ENCODE peak calls at places on chromosomes 7 and 10, in five cellular contexts. J is pancreas, P is epithelial cell of esophagus, D is fibroblast of the aortic adventitia, W is RWPE2. F is an unnamed sample.

GRCh38 chr7:122676466-122676865 is 22.5 kb downstream of the RNF133 start:
- DNase-seq in P (no peak), D (no peak), J (no peak), W (no peak), F (no peak)

GRCh38 chr7:33590902-33591301 is 314.4 kb upstream of the BMPER start:
- DNase-seq in D (peak), J (no peak), P (peak), W (no peak), F (no peak)

GRCh38 chr10:89342219-89342966 is 14.6 kb downstream of the IFIT3 start:
- DNase-seq in P (peak), W (no peak), D (peak), J (no peak), F (no peak)

GRCh38 chr7:147249956-147250355 is 1133.4 kb downstream of the CNTNAP2 start:
- DNase-seq in J (no peak), D (no peak), W (no peak), P (no peak), F (no peak)

GRCh38 chr10:11658801-11659368 is 47.4 kb upstream of the USP6NL start:
- DNase-seq in P (peak), J (no peak), D (no peak), W (peak), F (peak)

GRCh38 chr10:47326306-47326926 is 4.2 kb downstream of the GDF2 start:
- DNase-seq in W (peak), D (no peak), J (no peak), P (no peak), F (peak)

GRCh38 chr7:102286237-102287081 is at the start of gene SH2B2:
- DNase-seq in W (no peak), D (peak), J (peak), P (peak), F (peak)

GRCh38 chr7:154338709-154339108 is 286.5 kb downstream of the DPP6 start:
- DNase-seq in W (no peak), J (no peak), P (no peak), D (no peak), F (no peak)

GRCh38 chr7:3112499-3113134 is 69.0 kb upstream of the CARD11 start:
- DNase-seq in W (peak), D (no peak), P (no peak), J (no peak), F (no peak)

GRCh38 chr7:108488902-108489538 is 32.8 kb upstream of the NRCAM start:
- DNase-seq in J (no peak), P (no peak), W (no peak), D (peak), F (no peak)

GRCh38 chr7:65371468-65371867 is 2.2 kb upstream of the ZNF92 start:
- DNase-seq in J (peak), W (no peak), P (no peak), D (peak), F (no peak)

GRCh38 chr7:105202561-105203130 is 186.1 kb downstream of the SRPK2 start:
- DNase-seq in J (no peak), D (no peak), W (no peak), P (no peak), F (no peak)

GRCh38 chr7:138649506-138649905 is 51.7 kb downstream of the SVOPL start:
- DNase-seq in P (peak), W (no peak), J (no peak), D (no peak), F (no peak)

GRCh38 chr10:60960913-60961312 is 16.9 kb upstream of the RHOBTB1 start:
- DNase-seq in W (no peak), D (no peak), P (no peak), J (no peak), F (no peak)

GRCh38 chr7:47357863-47358262 is 224.0 kb downstream of the TNS3 start:
- DNase-seq in D (no peak), P (no peak), W (no peak), J (no peak), F (peak)

GRCh38 chr10:71265618-71266146 is 53.3 kb downstream of the UNC5B start:
- DNase-seq in W (no peak), J (no peak), D (no peak), P (no peak), F (no peak)

GRCh38 chr7:41855798-41856197 is 152.9 kb upstream of the INHBA start:
- DNase-seq in J (no peak), W (no peak), D (peak), P (peak), F (no peak)

GRCh38 chr10:4229106-4229505 is 444.1 kb upstream of the KLF6 start:
- DNase-seq in W (no peak), P (no peak), D (no peak), J (no peak), F (no peak)

GRCh38 chr7:116200963-116201362 is 9.4 kb upstream of the TES start:
- DNase-seq in P (no peak), D (no peak), W (no peak), J (no peak), F (no peak)

GRCh38 chr10:127649642-127650041 is 87.3 kb upstream of the FOXI2 start:
- DNase-seq in W (no peak), P (peak), D (no peak), J (no peak), F (no peak)
- TF ChIP-seq CTCF in W (no peak), P (no peak), D (no peak), J (no peak), F (no peak)

GRCh38 chr7:17233643-17234397 is 64.6 kb upstream of the AHR start:
- DNase-seq in D (no peak), J (no peak), W (no peak), P (no peak), F (no peak)
- H3K4me3 ChIP-seq in D (no peak), J (no peak), W (no peak), P (no peak), F (no peak)

GRCh38 chr10:80598951-80599350 is 61.2 kb downstream of the SH2D4B start:
- DNase-seq in W (no peak), J (no peak), P (no peak), D (no peak), F (no peak)

GRCh38 chr10:80598084-80598798 is 60.5 kb downstream of the SH2D4B start:
- DNase-seq in W (no peak), J (no peak), D (no peak), P (no peak), F (no peak)

GRCh38 chr10:80599424-80599847 is 61.7 kb downstream of the SH2D4B start:
- DNase-seq in W (no peak), D (peak), J (no peak), P (peak), F (peak)

GRCh38 chr10:80600251-80600650 is 62.5 kb downstream of the SH2D4B start:
- DNase-seq in P (no peak), W (no peak), J (no peak), D (no peak), F (no peak)

DNA sequence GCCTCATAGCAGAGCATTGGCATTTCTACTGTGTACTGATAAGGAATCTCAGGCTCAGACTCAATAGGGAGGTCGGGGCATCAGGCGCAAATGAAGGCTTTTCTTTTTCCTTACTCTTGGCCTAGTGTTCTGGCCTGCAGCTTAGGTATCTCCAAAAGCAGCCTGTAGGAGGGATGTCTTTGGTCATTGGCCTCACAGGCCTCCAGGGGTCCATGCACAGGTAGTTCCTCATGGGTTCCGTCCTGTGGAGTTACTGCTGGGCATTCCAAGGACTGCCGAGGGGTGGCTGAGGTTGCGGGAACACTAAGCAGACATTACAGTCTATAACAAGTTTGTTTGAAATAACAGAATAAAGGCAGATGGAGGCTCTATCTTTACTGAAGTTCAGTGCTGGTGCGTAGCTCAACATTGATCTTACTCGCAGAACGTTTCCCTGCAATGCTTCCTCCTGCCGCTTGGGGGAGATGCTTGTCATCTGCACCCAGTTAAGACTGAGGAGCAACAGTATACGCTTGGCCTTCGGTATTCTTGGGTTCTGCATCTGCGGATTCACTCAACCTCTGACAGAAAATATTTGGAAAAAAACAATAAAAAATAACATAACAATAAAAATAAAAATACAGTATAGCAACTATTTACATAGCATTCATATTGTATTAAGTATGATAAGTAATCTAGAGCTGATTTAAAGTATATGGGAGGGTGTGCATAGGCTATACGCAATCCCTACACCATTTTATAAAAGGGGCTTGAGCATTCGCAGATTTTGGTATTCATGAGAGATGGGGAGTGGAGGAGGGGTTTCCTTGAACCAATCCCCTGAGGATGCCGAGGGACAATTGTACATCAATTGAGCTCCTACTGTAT is 58.9 kb downstream of the SH2D4B start:
- DNase-seq in P (peak), D (peak), J (no peak), W (no peak), F (peak)
- TF ChIP-seq CTCF in P (peak), D (peak), J (peak), W (peak), F (peak)

GRCh38 chr10:66999762-67000161 is 73.9 kb downstream of the LRRTM3 start:
- DNase-seq in P (no peak), D (no peak), W (no peak), J (no peak), F (no peak)
- H3K4me3 ChIP-seq in P (no peak), D (no peak), W (no peak), J (no peak), F (no peak)

GRCh38 chr7:25725483-25725882 is 426.5 kb upstream of the NFE2L3 start:
- DNase-seq in J (no peak), W (no peak), P (no peak), D (no peak), F (no peak)

GRCh38 chr7:25726180-25726579 is 425.8 kb upstream of the NFE2L3 start:
- DNase-seq in J (no peak), W (no peak), D (no peak), P (no peak), F (peak)

GRCh38 chr7:25722856-25723255 is 429.1 kb upstream of the NFE2L3 start:
- DNase-seq in D (no peak), J (no peak), P (no peak), W (no peak), F (no peak)

GRCh38 chr7:25716421-25716820 is 435.6 kb upstream of the NFE2L3 start:
- DNase-seq in D (no peak), J (no peak), P (peak), W (no peak), F (no peak)

GRCh38 chr7:25720427-25720826 is 431.6 kb upstream of the NFE2L3 start:
- DNase-seq in W (no peak), D (no peak), J (no peak), P (peak), F (no peak)
- TF ChIP-seq CTCF in W (peak), D (peak), J (no peak), P (peak), F (peak)